ENCODE peak calls at places on chromosome 21, in six cellular contexts. N is fibroblast of villous mesenchyme; D is posterior vena cava; P is activated T-helper 2 cell treated with anti-CD3 and anti-CD28 coated beads, Interferon-gamma antibody, Interleukin-2, Interleukin-4, amounts not matched to agents 10 μg/mL and 5 μg/mL and 100 μg/mL, durations not matched to agents 14 hours and 24 hours and 36 hours; Z is WTC11; O is hepatocyte. H is an unnamed sample.

GRCh38 chr21:38459490-38459889 is 38.8 kb downstream of the ERG start:
- DNase-seq in N (no peak), P (no peak), Z (no peak), D (no peak), O (no peak), H (no peak)

GRCh38 chr21:18499761-18500376 is 96.3 kb upstream of the TMPRSS15 start:
- DNase-seq in N (peak; percentile 18), D (no peak), O (peak; percentile 77), P (no peak), Z (peak; percentile 63), H (no peak)

GRCh38 chr21:42524341-42525227 is 10.9 kb downstream of the SLC37A1 start:
- DNase-seq in Z (peak; percentile 53), O (peak; percentile 82), D (no peak), P (no peak), N (peak; percentile 69), H (no peak)

GRCh38 chr21:15422761-15423160 is 307.0 kb upstream of the USP25 start:
- DNase-seq in P (no peak), N (peak; percentile 66), Z (no peak), D (no peak), O (no peak), H (no peak)

GRCh38 chr21:46427516-46427915 is 31.2 kb upstream of the DIP2A start:
- DNase-seq in Z (no peak), O (no peak), D (no peak), N (no peak), P (no peak), H (no peak)

GRCh38 chr21:39345440-39345839 is 3.4 kb downstream of the HMGN1 start:
- DNase-seq in O (no peak), Z (no peak), D (no peak), N (no peak), P (no peak), H (no peak)

GRCh38 chr21:42056996-42057689 is 14.0 kb upstream of the UMODL1 start:
- DNase-seq in O (peak; percentile 77), N (peak; percentile 84), Z (no peak), P (no peak), D (peak; percentile 85), H (no peak)

GRCh38 chr21:38351176-38351959 is 94.6 kb downstream of the KCNJ15 start:
- DNase-seq in N (peak; percentile 33), D (no peak), P (no peak), O (no peak), Z (no peak), H (no peak)

GRCh38 chr21:26845750-26846035 is 484 bp upstream of the ADAMTS1 start:
- DNase-seq in P (no peak), N (no peak), Z (no peak), D (no peak), O (no peak), H (no peak)

GRCh38 chr21:17514124-17514481 is 1.3 kb downstream of the CXADR start:
- DNase-seq in N (no peak), O (peak; percentile 24), P (no peak), Z (no peak), D (no peak), H (no peak)

GRCh38 chr21:39373634-39374033 is 24.7 kb upstream of the HMGN1 start:
- DNase-seq in D (no peak), Z (no peak), P (no peak), O (peak; percentile 69), N (peak; percentile 53), H (no peak)

GRCh38 chr21:41627428-41627827 is 119.5 kb upstream of the TMPRSS2 start:
- DNase-seq in N (peak; percentile 34), D (peak; percentile 18), O (no peak), P (no peak), Z (no peak), H (no peak)

H was measured in T-helper 2 cell treated with Interferon-gamma antibody and Interleukin-4, amounts not matched to agents 5 μg/mL and 100 μg/mL, for 36 hours.